ENCODE peak calls at places on chromosomes 3 and 15, in four cellular contexts. D, B, N and R are unnamed samples.

GRCh38 chr3:114880078-114880477 is 267.0 kb downstream of the ZBTB20 start:
- DNase-seq in N (peak), D (no peak), B (peak), R (no peak)

GRCh38 chr15:90402230-90402629 is 14.2 kb downstream of the IQGAP1 start:
- DNase-seq in D (no peak), N (no peak), B (no peak), R (no peak)

GRCh38 chr15:72195101-72195511 is 2.5 kb downstream of the GRAMD2A start:
- DNase-seq in D (no peak), N (no peak), B (no peak), R (no peak)

GRCh38 chr3:52088445-52089367 is 32.3 kb upstream of the DUSP7 start:
- DNase-seq in D (no peak), N (peak), B (no peak), R (peak)

GRCh38 chr15:80264031-80264430 is 12.0 kb upstream of the CTXND1 start:
- DNase-seq in D (no peak), N (no peak), B (no peak), R (no peak)

GRCh38 chr3:56323986-56324420 is 144.3 kb downstream of the ERC2 start:
- DNase-seq in B (no peak), N (no peak), D (no peak), R (no peak)

GRCh38 chr3:37925157-37925556 is 63.5 kb downstream of the CTDSPL start:
- DNase-seq in B (no peak), D (no peak), N (no peak), R (no peak)

GRCh38 chr3:48187579-48188265 is 495 bp downstream of the CDC25A start:
- DNase-seq in N (no peak), D (peak), B (no peak), R (peak)

GRCh38 chr3:184002469-184002868 is 15.2 kb downstream of the ABCC5 start:
- DNase-seq in D (peak), N (no peak), B (no peak), R (peak)

GRCh38 chr3:15889936-15890335 is 92.2 kb upstream of the ANKRD28 start:
- DNase-seq in B (no peak), D (no peak), N (no peak), R (no peak)

GRCh38 chr15:75594276-75594675 is 15.2 kb upstream of the PTPN9 start:
- DNase-seq in B (no peak), D (no peak), N (no peak), R (no peak)

GRCh38 chr3:142945023-142945422 is 18.5 kb downstream of the PAQR9 start:
- DNase-seq in D (no peak), N (no peak), B (no peak), R (no peak)

GRCh38 chr3:32238816-32239637 is 547 bp downstream of the CMTM8 start:
- DNase-seq in D (peak), N (peak), B (peak), R (peak)